ENCODE peak calls at places on chromosomes 12 and 14, in four cellular contexts. U, Y, I and A are unnamed samples.

GRCh38 chr12:31813305-31813704 is 84.5 kb upstream of the AMN1 start:
- DNase-seq in U (no peak), I (no peak), Y (no peak), A (no peak)

GRCh38 chr14:64935508-64935907 is 7.0 kb downstream of the GPX2 start:
- DNase-seq in Y (no peak), I (no peak), U (no peak), A (no peak)

GRCh38 chr14:85660243-85660922 is 130.4 kb downstream of the FLRT2 start:
- DNase-seq in I (no peak), U (no peak), Y (no peak), A (no peak)

GRCh38 chr14:101068958-101069549 is 165.5 kb upstream of the RTL1 start:
- DNase-seq in I (no peak), U (peak; percentile 11), Y (no peak), A (no peak)

GRCh38 chr14:39491134-39491541 is 58.9 kb upstream of the FBXO33 start:
- DNase-seq in Y (peak; percentile 18), U (no peak), I (peak; percentile 30), A (peak; percentile 60)

GRCh38 chr12:48997719-48998496 is 1.3 kb downstream of the DDN start:
- DNase-seq in I (no peak), U (no peak), Y (no peak), A (no peak)

GRCh38 chr14:38592764-38593442 is 337.0 kb upstream of the CLEC14A start:
- DNase-seq in I (no peak), Y (no peak), U (no peak), A (no peak)

GRCh38 chr14:67265131-67265530 is 23.9 kb downstream of the PALS1 start:
- DNase-seq in U (no peak), Y (peak; percentile 68), I (peak; percentile 16), A (peak; percentile 58)

GRCh38 chr12:85951823-85952222 is 77.7 kb downstream of the NTS start:
- DNase-seq in U (no peak), I (no peak), Y (peak; percentile 3), A (no peak)

GRCh38 chr14:58643366-58643765 is 5.6 kb downstream of the DACT1 start:
- DNase-seq in I (no peak), Y (no peak), U (no peak), A (peak; percentile 18)

GRCh38 chr14:78010688-78011087 is 159.5 kb upstream of the NRXN3 start:
- DNase-seq in Y (peak; percentile 82), U (no peak), I (peak; percentile 8), A (peak; percentile 32)

GRCh38 chr12:51773145-51773869 is 75.2 kb downstream of the FIGNL2 start:
- DNase-seq in Y (peak; percentile 64), U (no peak), I (peak; percentile 80), A (no peak)

DNA sequence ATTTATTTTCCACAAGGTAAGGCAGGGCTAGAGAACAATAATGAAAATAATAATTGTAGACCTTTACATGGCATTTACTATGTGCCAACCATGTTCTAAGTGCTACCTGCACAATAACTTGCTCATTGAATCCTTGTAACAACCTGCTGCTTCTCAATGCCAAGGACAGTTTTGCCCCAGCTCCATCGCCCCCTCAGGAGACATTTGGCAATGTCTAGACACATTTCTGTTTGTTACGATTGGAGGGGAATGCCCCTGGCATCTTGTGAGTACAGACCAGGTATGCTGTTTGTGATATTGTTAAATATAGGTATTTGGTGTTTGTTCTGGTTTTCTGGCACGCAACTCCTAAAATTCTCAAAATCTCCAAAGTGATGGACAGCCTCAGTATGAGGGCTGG is 8.1 kb upstream of the ATXN2 start:
- DNase-seq in U (no peak), Y (no peak), I (no peak), A (no peak)
- TF ChIP-seq CTCF in U (no peak), Y (no peak), I (no peak), A (no peak)

GRCh38 chr14:24297190-24297964 is 2.2 kb downstream of the DHRS1 start:
- DNase-seq in I (no peak), Y (no peak), U (no peak), A (peak; percentile 43)
- TF ChIP-seq CTCF in I (peak; percentile 66), Y (peak; percentile 29), U (no peak), A (peak; percentile 44)

GRCh38 chr12:42729532-42729895 is 140.0 kb upstream of the PRICKLE1 start:
- DNase-seq in Y (peak; percentile 70), I (peak; percentile 35), U (no peak), A (no peak)

GRCh38 chr12:42732908-42733411 is 143.4 kb upstream of the PRICKLE1 start:
- DNase-seq in Y (peak; percentile 33), I (no peak), U (no peak), A (no peak)

GRCh38 chr12:42728287-42728686 is 138.7 kb upstream of the PRICKLE1 start:
- DNase-seq in I (no peak), U (no peak), Y (no peak), A (no peak)

GRCh38 chr12:42728770-42729531 is 139.4 kb upstream of the PRICKLE1 start:
- DNase-seq in U (no peak), Y (no peak), I (no peak), A (no peak)

GRCh38 chr12:42730286-42730685 is 140.7 kb upstream of the PRICKLE1 start:
- DNase-seq in U (no peak), I (peak; percentile 3), Y (peak; percentile 50), A (peak; percentile 41)
- TF ChIP-seq CTCF in U (no peak), I (no peak), Y (no peak), A (no peak)

GRCh38 chr14:69247691-69248440 is 12.1 kb upstream of the GALNT16 start:
- DNase-seq in I (peak; percentile 72), U (peak; percentile 49), Y (peak; percentile 80), A (no peak)
- TF ChIP-seq CTCF in I (peak; percentile 81), U (peak; percentile 39), Y (peak; percentile 41), A (peak; percentile 38)

GRCh38 chr14:25308244-25308643 is 258.3 kb upstream of the STXBP6 start:
- DNase-seq in I (no peak), U (no peak), Y (no peak), A (no peak)
- TF ChIP-seq CTCF in I (no peak), U (no peak), Y (no peak), A (no peak)

GRCh38 chr12:77210724-77211123 is 145.4 kb upstream of the E2F7 start:
- DNase-seq in U (no peak), Y (no peak), I (no peak), A (no peak)

GRCh38 chr12:77218278-77218677 is 152.9 kb upstream of the E2F7 start:
- DNase-seq in U (no peak), Y (no peak), I (no peak), A (no peak)

GRCh38 chr12:77214136-77214535 is 148.8 kb upstream of the E2F7 start:
- DNase-seq in I (peak; percentile 60), U (no peak), Y (peak; percentile 78), A (no peak)

GRCh38 chr12:77213316-77213715 is 147.9 kb upstream of the E2F7 start:
- DNase-seq in I (no peak), U (no peak), Y (peak; percentile 38), A (peak; percentile 23)
- TF ChIP-seq CTCF in I (no peak), U (no peak), Y (no peak), A (no peak)

GRCh38 chr12:131223791-131224567 is 270.3 kb downstream of the ADGRD1 start:
- DNase-seq in U (no peak), Y (no peak), I (no peak), A (no peak)

GRCh38 chr12:131229426-131230339 is 276.0 kb downstream of the ADGRD1 start:
- DNase-seq in I (no peak), U (no peak), Y (no peak), A (no peak)

GRCh38 chr12:131223171-131223761 is 269.6 kb downstream of the ADGRD1 start:
- DNase-seq in Y (no peak), I (no peak), U (no peak), A (no peak)

GRCh38 chr12:131230340-131231099 is 276.8 kb downstream of the ADGRD1 start:
- DNase-seq in U (no peak), Y (no peak), I (no peak), A (no peak)

DNA sequence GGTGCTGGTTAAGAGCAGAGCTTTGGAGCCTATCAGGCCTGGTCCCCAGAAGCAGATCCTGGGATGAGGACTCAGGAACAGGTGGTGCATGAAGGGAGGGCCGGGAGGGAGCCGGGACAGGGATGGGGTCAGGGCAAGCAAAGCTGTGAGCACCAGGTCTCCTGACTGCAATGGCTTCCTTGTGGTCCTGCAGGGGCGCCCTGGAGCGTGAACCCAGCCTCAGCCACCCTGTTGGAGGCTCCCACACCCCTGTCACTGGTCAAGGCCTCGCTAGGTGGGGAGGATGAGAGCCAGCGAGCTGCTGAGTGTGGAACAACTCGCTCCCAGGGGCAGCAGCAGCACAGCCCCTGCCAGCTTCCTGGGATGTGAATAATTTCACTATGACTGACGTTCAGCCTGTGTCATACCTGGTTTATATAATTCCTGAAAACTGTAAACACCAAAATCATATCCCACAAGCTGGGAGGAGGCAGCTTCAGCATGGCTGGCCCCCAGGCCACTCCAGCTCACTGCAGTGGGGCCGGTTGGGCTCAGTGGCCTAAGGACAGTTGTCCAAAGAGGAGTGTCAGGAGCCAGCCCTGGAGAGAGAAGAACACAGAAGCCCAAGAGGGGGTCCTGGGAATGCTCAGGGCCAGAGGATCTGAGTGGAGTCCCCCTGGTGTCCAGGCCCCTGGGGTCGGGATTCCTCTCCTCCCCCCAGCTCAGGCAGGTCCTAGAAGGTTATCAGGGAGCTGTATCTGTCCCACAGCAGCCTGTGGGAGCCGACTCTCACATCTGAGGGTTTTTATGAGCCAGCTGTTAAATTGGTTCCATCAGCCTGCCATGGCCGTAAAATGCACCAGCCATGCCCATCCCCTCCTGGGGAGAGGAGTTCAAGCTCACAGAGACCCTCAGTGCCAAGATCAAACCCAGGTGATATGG is 272.9 kb downstream of the ADGRD1 start:
- DNase-seq in U (no peak), Y (no peak), I (no peak), A (no peak)
- TF ChIP-seq CTCF in U (no peak), Y (no peak), I (no peak), A (no peak)

GRCh38 chr12:103771466-103771865 is 69.6 kb downstream of the NT5DC3 start:
- DNase-seq in U (no peak), Y (peak; percentile 6), I (peak; percentile 23), A (peak; percentile 70)
- TF ChIP-seq CTCF in U (peak; percentile 46), Y (peak; percentile 48), I (peak; percentile 78), A (peak; percentile 69)